ENCODE peak calls at places on chromosome 11, in six cellular contexts. M, N, Z, X, A and W are unnamed samples.

GRCh38 chr11:6862961-6863360 is at the start of gene OR10A2:
- DNase-seq in Z (no peak), N (no peak), A (no peak), X (no peak), M (no peak), W (no peak)

GRCh38 chr11:134275534-134276395 is at the start of gene GLB1L3:
- DNase-seq in A (no peak), N (peak), X (no peak), Z (peak), M (peak), W (peak)

GRCh38 chr11:67300756-67301312 is 2.5 kb upstream of the SSH3 start:
- DNase-seq in N (no peak), A (no peak), Z (no peak), M (no peak), X (no peak), W (no peak)

GRCh38 chr11:107996025-107996776 is 12.5 kb upstream of the CUL5 start:
- DNase-seq in N (no peak), M (no peak), X (no peak), A (no peak), Z (no peak), W (no peak)

GRCh38 chr11:33941637-33942160 is 49.8 kb upstream of the LMO2 start:
- DNase-seq in A (no peak), Z (no peak), M (no peak), N (peak), X (peak), W (peak)

GRCh38 chr11:45184640-45185039 is 38.2 kb downstream of the PRDM11 start:
- DNase-seq in N (no peak), X (no peak), Z (no peak), A (no peak), M (no peak), W (no peak)

GRCh38 chr11:41018224-41018623 is 441.2 kb downstream of the LRRC4C start:
- DNase-seq in N (no peak), X (no peak), M (no peak), Z (no peak), A (no peak), W (no peak)

GRCh38 chr11:63888170-63889086 is 28.5 kb downstream of the RCOR2 start:
- DNase-seq in Z (peak), N (peak), A (peak), M (peak), X (no peak), W (peak)

GRCh38 chr11:116578971-116579687 is 193.7 kb downstream of the BUD13 start:
- DNase-seq in M (peak), Z (no peak), X (no peak), N (no peak), A (peak), W (no peak)

GRCh38 chr11:26399336-26399735 is 67.4 kb downstream of the ANO3 start:
- DNase-seq in M (no peak), X (no peak), Z (no peak), N (no peak), A (no peak), W (no peak)

GRCh38 chr11:46381836-46382643 is 571 bp downstream of the MDK start:
- DNase-seq in X (no peak), M (peak), A (no peak), Z (no peak), N (peak), W (no peak)

GRCh38 chr11:92397356-92397755 is 172.7 kb downstream of the FAT3 start:
- DNase-seq in X (no peak), N (no peak), A (no peak), Z (no peak), M (no peak), W (no peak)

GRCh38 chr11:64181506-64182411 is 4.2 kb upstream of the STIP1 start:
- DNase-seq in N (peak), A (peak), M (peak), Z (peak), X (no peak), W (peak)

GRCh38 chr11:77351281-77351905 is 49.9 kb upstream of the GDPD4 start:
- DNase-seq in N (no peak), Z (no peak), M (no peak), A (no peak), X (no peak), W (no peak)

GRCh38 chr11:126155402-126156187 is 55.9 kb downstream of the RPUSD4 start:
- DNase-seq in A (no peak), M (no peak), X (no peak), Z (no peak), N (no peak), W (no peak)

GRCh38 chr11:76626921-76627391 is 43.6 kb downstream of the LRRC32 start:
- DNase-seq in A (no peak), X (peak), Z (peak), M (no peak), N (no peak), W (peak)

GRCh38 chr11:33687733-33688479 is 12.7 kb downstream of the C11orf91 start:
- DNase-seq in X (peak), A (peak), M (peak), Z (peak), N (peak), W (peak)

GRCh38 chr11:118157186-118157895 is 4.7 kb upstream of the SCN4B start:
- DNase-seq in M (no peak), N (no peak), X (no peak), Z (no peak), A (no peak), W (no peak)

GRCh38 chr11:118153516-118153915 is 893 bp upstream of the SCN4B start:
- DNase-seq in Z (no peak), N (no peak), M (no peak), A (no peak), X (no peak), W (no peak)

GRCh38 chr11:118155781-118156530 is 3.3 kb upstream of the SCN4B start:
- DNase-seq in X (no peak), A (no peak), Z (no peak), M (no peak), N (no peak), W (no peak)

GRCh38 chr11:118153976-118154375 is 1.4 kb upstream of the SCN4B start:
- DNase-seq in M (no peak), X (no peak), A (no peak), Z (no peak), N (no peak), W (no peak)

DNA sequence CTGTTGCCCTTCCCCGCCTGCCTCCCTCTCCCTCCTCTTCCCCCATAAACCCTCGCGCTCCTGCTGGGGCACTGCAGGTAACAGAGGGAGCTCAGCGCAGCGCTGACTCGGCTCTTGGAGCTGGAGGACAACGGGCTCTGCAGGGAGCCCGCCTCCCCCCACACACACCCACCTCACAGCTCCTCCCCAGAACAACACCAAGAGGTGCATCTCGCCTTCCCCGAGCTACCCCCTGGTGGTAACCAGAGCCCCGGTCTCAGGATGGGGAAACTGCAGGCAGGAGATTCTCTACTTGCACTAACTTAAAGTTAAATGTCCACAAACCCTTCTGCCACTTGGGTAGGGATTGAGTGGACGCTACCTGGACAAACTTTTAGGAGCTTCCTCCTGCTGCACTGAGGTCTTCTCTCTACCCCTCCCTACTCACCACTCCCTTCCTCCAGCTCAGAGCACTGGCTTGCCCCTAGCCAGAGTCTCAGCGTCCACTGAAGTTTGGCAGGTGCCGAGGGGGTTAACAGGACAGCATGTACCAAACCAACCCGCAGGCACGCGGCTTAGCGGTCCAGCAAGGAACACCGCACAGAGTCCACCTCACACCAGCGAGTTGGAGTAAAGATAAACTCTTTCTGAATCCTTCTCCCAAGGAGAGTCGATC is 4.0 kb upstream of the SCN4B start:
- DNase-seq in A (no peak), Z (no peak), N (peak), X (no peak), M (no peak), W (no peak)
- TF ChIP-seq POLR2AphosphoS5 in A (no peak), Z (no peak), N (no peak), X (no peak), M (no peak), W (no peak)

GRCh38 chr11:124893781-124894401 is 3.8 kb downstream of the ROBO4 start:
- DNase-seq in N (no peak), A (no peak), M (no peak), X (no peak), Z (no peak), W (no peak)

GRCh38 chr11:124892750-124893454 is 4.8 kb downstream of the ROBO4 start:
- DNase-seq in X (no peak), N (no peak), Z (peak), M (no peak), A (no peak), W (no peak)

GRCh38 chr11:124895471-124895971 is 2.1 kb downstream of the ROBO4 start:
- DNase-seq in N (no peak), X (no peak), Z (no peak), M (peak), A (no peak), W (no peak)

GRCh38 chr11:124896071-124896750 is 1.5 kb downstream of the ROBO4 start:
- DNase-seq in Z (no peak), X (no peak), A (no peak), M (peak), N (no peak), W (no peak)

DNA sequence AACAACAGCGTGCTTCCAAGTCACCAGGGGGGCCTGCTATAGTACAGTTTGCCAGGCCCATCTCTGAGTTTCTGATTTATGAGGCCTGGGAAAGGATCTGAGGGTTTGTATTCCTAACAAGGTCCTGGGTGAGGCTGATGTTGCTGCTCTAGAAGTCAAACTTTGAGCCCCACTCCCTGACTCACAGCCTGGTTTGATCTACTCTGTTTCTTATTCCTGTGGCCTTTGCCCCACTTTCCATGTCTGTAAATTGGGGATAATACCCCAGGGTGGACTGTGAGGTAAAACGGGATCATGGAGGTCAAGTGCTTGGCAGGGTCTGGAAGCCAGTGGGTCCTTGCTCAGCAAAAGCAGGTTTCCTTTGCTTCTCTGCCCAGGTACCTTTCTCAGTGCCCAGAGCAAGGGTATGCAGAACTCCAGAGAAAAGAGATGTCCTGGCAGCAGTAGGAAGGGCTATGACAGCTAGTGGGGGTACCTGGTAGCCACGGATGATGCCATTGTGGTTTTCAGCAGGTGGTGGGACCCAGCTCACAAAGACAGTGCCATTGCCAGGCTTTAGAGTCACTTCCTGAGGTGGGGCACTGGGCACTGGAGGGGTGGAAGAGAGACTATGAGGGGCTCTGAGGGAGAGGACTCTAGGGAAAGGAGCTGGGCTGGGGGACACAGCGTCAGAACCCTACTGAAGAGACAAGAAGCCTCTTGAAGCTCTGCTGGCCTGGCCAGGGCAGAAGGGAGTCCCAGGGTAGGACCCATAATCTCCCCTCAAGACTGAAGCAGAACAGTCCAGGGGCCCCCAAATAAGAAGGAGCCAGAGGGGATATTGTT is 2.8 kb downstream of the ROBO4 start:
- DNase-seq in Z (no peak), X (no peak), M (no peak), N (no peak), A (no peak), W (no peak)
- TF ChIP-seq POLR2A in Z (no peak), X (no peak), M (no peak), N (no peak), A (no peak), W (no peak)

GRCh38 chr11:83573097-83573496 is 286.9 kb upstream of the CCDC90B start:
- DNase-seq in Z (no peak), N (no peak), A (no peak), M (no peak), X (no peak), W (no peak)

GRCh38 chr11:83571301-83571700 is 285.1 kb upstream of the CCDC90B start:
- DNase-seq in Z (no peak), X (no peak), A (no peak), N (no peak), M (no peak), W (no peak)

GRCh38 chr11:83569134-83569805 is 283.1 kb upstream of the CCDC90B start:
- DNase-seq in Z (no peak), A (no peak), N (no peak), M (no peak), X (no peak), W (no peak)

GRCh38 chr11:83572521-83572920 is 286.4 kb upstream of the CCDC90B start:
- DNase-seq in N (no peak), M (no peak), X (no peak), A (no peak), Z (no peak), W (no peak)

GRCh38 chr11:83574516-83574915 is 288.3 kb upstream of the CCDC90B start:
- DNase-seq in N (no peak), A (no peak), M (no peak), Z (no peak), X (no peak), W (no peak)
- TF ChIP-seq TAF1 in N (no peak), A (no peak), M (no peak), Z (no peak), X (no peak), W (no peak)

DNA sequence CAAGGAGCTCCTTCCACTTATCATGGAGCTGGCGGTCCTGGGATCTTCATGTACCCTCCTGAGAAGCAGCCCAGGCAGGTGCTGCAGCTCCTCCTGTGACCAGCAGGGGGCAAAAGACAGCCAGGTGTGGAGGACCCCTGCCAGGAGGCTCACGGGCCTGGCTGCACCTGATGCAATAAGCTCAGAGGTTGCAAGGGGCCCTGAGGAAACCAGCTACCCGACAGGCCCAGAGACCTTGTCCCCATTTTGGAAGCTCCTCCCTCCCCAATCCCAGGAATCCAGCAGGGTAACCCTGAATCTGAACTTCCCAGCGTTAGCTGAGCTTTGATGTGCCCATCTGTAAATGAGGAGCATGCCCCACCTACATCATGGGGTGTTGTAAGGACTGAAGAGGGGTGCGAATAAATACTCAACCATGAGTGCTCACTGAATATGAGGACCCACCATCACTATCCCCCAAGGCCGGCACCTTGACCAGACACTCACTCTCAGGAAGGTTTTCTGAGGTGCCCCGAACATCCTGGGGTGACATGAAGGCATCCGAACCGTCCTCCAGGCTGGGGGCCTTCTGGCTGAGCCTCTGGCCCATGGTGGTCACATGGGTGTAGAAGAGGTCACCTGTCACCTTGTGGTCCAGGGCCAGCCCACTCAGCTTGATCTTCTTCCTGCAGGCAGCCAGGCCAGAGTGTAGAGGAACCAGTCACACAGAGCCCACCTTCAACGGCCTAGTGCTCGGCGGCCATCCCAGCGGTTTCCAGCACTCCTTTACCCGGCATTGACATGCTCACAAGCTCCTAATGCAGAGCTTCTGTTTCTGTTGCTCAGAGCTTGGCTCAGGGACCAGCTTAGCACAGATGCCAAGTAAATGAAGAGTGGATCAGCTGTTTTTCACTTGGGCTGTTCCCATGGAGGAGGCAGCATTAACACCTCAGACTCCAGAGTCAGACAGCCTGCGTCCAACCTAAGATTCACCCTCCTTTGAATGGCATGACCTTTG is 21.7 kb downstream of the SLC43A1 start:
- DNase-seq in N (peak), A (peak), Z (peak), M (peak), X (no peak), W (peak)
- TF ChIP-seq POLR2AphosphoS5 in N (no peak), A (no peak), Z (no peak), M (peak), X (no peak), W (no peak)

GRCh38 chr11:61949169-61950034 is 749 bp upstream of the BEST1 start:
- DNase-seq in A (peak), Z (no peak), N (peak), X (no peak), M (no peak), W (no peak)
- TF ChIP-seq POLR2A in A (peak), Z (no peak), N (peak), X (no peak), M (peak), W (no peak)

GRCh38 chr11:62324738-62325556 is 12.3 kb upstream of the ASRGL1 start:
- DNase-seq in Z (peak), X (no peak), M (peak), N (peak), A (peak), W (peak)
- TF ChIP-seq TAF1 in Z (no peak), X (no peak), M (no peak), N (no peak), A (no peak), W (no peak)

DNA sequence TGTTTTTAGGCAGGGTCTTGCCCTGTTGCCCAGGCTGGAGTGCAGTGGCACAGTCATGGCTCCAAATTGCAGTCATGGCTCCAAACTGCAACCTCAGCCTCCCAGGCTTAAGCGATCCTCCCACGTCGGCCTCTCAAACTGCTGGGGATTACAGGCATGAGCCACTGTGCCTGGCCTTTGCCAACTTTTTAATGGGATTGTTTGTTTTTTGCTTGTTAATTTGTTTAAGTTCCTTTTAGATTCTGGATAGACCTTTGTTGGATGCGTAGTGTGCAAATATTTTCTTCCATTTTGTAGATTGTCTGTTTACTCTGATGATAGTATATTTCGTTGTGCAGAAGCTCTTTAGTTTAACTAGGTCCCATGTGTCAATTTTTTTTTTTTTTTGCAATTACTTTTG is 10.0 kb upstream of the SCGB1D1 start:
- DNase-seq in Z (no peak), A (no peak), X (no peak), M (no peak), N (no peak), W (no peak)
- TF ChIP-seq POLR2AphosphoS5 in Z (no peak), A (no peak), X (no peak), M (no peak), N (no peak), W (no peak)

GRCh38 chr11:18526521-18527296 is at the start of gene TSG101:
- DNase-seq in A (peak), Z (peak), N (peak), M (peak), X (peak), W (peak)
- TF ChIP-seq POLR2A in A (peak), Z (peak), N (peak), M (peak), X (peak), W (peak)